ENCODE peak calls at places on chromosomes 2 and 18, in seven cellular contexts. H is activated CD4-positive, alpha-beta T cell treated with anti-CD3 and anti-CD28 coated beads, Interleukin-2, amount 50 U/mL, for 1 hour; D is NCI-H748 treated with DMSO at 0.1 percent for 48 hours; N is kidney tubule cell; R is mesenteric fat pad; S is ELF-1; B is HEK293T. E is an unnamed sample.

GRCh38 chr2:150759531-150759930 is 272.1 kb upstream of the RND3 start:
- DNase-seq in H (no peak), D (no peak), N (no peak), R (no peak), S (no peak), B (no peak), E (no peak)

GRCh38 chr2:73718851-73719621 is 18.1 kb downstream of the TPRKB start:
- DNase-seq in H (no peak), D (no peak), N (no peak), R (no peak), S (no peak), B (no peak), E (no peak)

GRCh38 chr2:37343537-37344434 is 644 bp upstream of the QPCT start:
- DNase-seq in H (no peak), D (no peak), N (peak; percentile 76), R (no peak), S (peak; percentile 58), B (peak; percentile 58), E (no peak)

GRCh38 chr2:166372046-166372445 is 3.7 kb downstream of the SCN9A start:
- DNase-seq in H (no peak), D (no peak), N (no peak), R (no peak), S (no peak), B (no peak), E (no peak)

GRCh38 chr2:39099820-39100728 is 20.8 kb downstream of the SOS1 start:
- DNase-seq in H (no peak), D (no peak), N (peak; percentile 65), R (no peak), S (no peak), B (no peak), E (no peak)

GRCh38 chr2:1730047-1730937 is 14.0 kb downstream of the PXDN start:
- DNase-seq in H (no peak), D (no peak), N (peak; percentile 87), R (peak; percentile 62), S (peak; percentile 59), B (no peak), E (no peak)

GRCh38 chr2:202771741-202772470 is 99.7 kb downstream of the ICA1L start:
- DNase-seq in H (no peak), D (no peak), N (no peak), R (no peak), S (no peak), B (no peak), E (no peak)

GRCh38 chr2:232988444-232988843 is 24.6 kb downstream of the NGEF start:
- DNase-seq in H (no peak), D (no peak), N (peak; percentile 96), R (peak; percentile 60), S (peak; percentile 47), B (no peak), E (no peak)

GRCh38 chr2:205699554-205700289 is 17.4 kb downstream of the NRP2 start:
- DNase-seq in H (no peak), D (no peak), N (no peak), R (no peak), S (peak; percentile 55), B (no peak), E (no peak)

GRCh38 chr2:40725040-40725439 is 273.1 kb upstream of the SLC8A1 start:
- DNase-seq in H (no peak), D (no peak), N (no peak), R (no peak), S (no peak), B (no peak), E (no peak)

GRCh38 chr2:188965147-188965546 is 9.0 kb upstream of the COL3A1 start:
- DNase-seq in H (no peak), D (no peak), N (no peak), R (no peak), S (no peak), B (no peak), E (no peak)

GRCh38 chr2:236862526-236862925 is 223.2 kb upstream of the COPS8 start:
- DNase-seq in H (no peak), D (no peak), N (no peak), R (peak; percentile 62), S (no peak), B (no peak), E (no peak)

GRCh38 chr2:31420936-31421335 is 6.4 kb upstream of the XDH start:
- DNase-seq in H (no peak), D (no peak), N (peak; percentile 32), R (no peak), S (no peak), B (no peak), E (no peak)

GRCh38 chr2:225010804-225011203 is 31.5 kb downstream of the DOCK10 start:
- DNase-seq in H (no peak), D (no peak), N (peak; percentile 76), R (no peak), S (no peak), B (no peak), E (no peak)

GRCh38 chr18:33022370-33022769 is 249.5 kb upstream of the KLHL14 start:
- DNase-seq in H (no peak), D (no peak), N (no peak), R (no peak), S (no peak), B (peak; percentile 44), E (no peak)

GRCh38 chr2:46866770-46867246 is 48.8 kb downstream of the MCFD2 start:
- DNase-seq in H (no peak), D (no peak), N (no peak), R (no peak), S (no peak), B (no peak), E (no peak)

GRCh38 chr2:239567786-239568185 is 167.0 kb upstream of the HDAC4 start:
- DNase-seq in H (no peak), D (no peak), N (no peak), R (no peak), S (no peak), B (no peak), E (no peak)

GRCh38 chr2:239308696-239309397 is 92.0 kb downstream of the HDAC4 start:
- DNase-seq in H (no peak), D (no peak), N (no peak), R (peak; percentile 81), S (no peak), B (no peak), E (peak; percentile 10)

GRCh38 chr2:209977386-209978239 is 24.8 kb upstream of the RPE start:
- DNase-seq in H (no peak), D (peak; percentile 11), N (peak; percentile 49), R (no peak), S (no peak), B (no peak), E (no peak)

GRCh38 chr2:213251618-213252017 is 32.6 kb upstream of the SPAG16 start:
- DNase-seq in H (no peak), D (peak; percentile 81), N (peak; percentile 67), R (no peak), S (peak; percentile 36), B (peak; percentile 31), E (no peak)

GRCh38 chr2:102636283-102636907 is 17.0 kb downstream of the SLC9A2 start:
- DNase-seq in H (no peak), D (no peak), N (no peak), R (no peak), S (no peak), B (no peak), E (no peak)

GRCh38 chr2:120936476-120937334 is 201.0 kb downstream of the GLI2 start:
- DNase-seq in H (no peak), D (no peak), N (peak; percentile 66), R (no peak), S (peak; percentile 49), B (no peak), E (no peak)

GRCh38 chr2:198376677-198377076 is 572.3 kb downstream of the PLCL1 start:
- DNase-seq in H (no peak), D (no peak), N (peak; percentile 13), R (no peak), S (no peak), B (no peak), E (no peak)

GRCh38 chr2:182915369-182916326 is 49.2 kb upstream of the FRZB start:
- DNase-seq in H (no peak), D (no peak), N (peak; percentile 84), R (no peak), S (no peak), B (peak; percentile 49), E (no peak)

GRCh38 chr18:57210101-57210661 is 63.3 kb downstream of the BOD1L2 start:
- DNase-seq in H (no peak), D (peak; percentile 10), N (peak; percentile 94), R (no peak), S (peak; percentile 93), B (peak; percentile 37), E (no peak)

GRCh38 chr18:77737412-77737811 is 487.8 kb downstream of the GALR1 start:
- DNase-seq in H (no peak), D (no peak), N (no peak), R (no peak), S (no peak), B (no peak), E (no peak)

GRCh38 chr18:43161528-43161927 is 46.0 kb upstream of the RIT2 start:
- DNase-seq in H (no peak), D (no peak), N (peak; percentile 31), R (no peak), S (no peak), B (no peak), E (no peak)

GRCh38 chr18:38362286-38362792 is 796.7 kb upstream of the CELF4 start:
- DNase-seq in H (no peak), D (no peak), N (no peak), R (no peak), S (no peak), B (no peak), E (no peak)

GRCh38 chr2:3827673-3828575 is 124.5 kb downstream of the DCDC2C start:
- DNase-seq in H (no peak), D (no peak), N (peak; percentile 26), R (no peak), S (no peak), B (peak; percentile 29), E (no peak)